ENCODE peak calls at places on chromosomes 4 and X, in seven cellular contexts. One of them, this sample, is unnamed.

GRCh38 chr4:73704314-73705055 is 35.9 kb upstream of the CXCL8 start:
- DNase-seq in A549: peak; percentile 91
- DNase-seq in IMR-90: peak; percentile 100
- DNase-seq in GM12878: no peak
- DNase-seq in K562: peak; percentile 88
- DNase-seq in H1: no peak
- DNase-seq in HepG2: peak; percentile 48
- DNase-seq in this sample: no peak

GRCh38 chr4:38141808-38142500 is 181.8 kb downstream of the PTTG2 start:
- DNase-seq in A549: no peak
- DNase-seq in IMR-90: peak; percentile 86
- DNase-seq in GM12878: no peak
- DNase-seq in K562: no peak
- DNase-seq in H1: no peak
- DNase-seq in HepG2: no peak
- DNase-seq in this sample: no peak

GRCh38 chr4:111770514-111770913 is 374.7 kb upstream of the FAM241A start:
- DNase-seq in A549: no peak
- DNase-seq in IMR-90: no peak
- DNase-seq in GM12878: no peak
- DNase-seq in K562: no peak
- DNase-seq in H1: no peak
- DNase-seq in HepG2: no peak
- DNase-seq in this sample: no peak

GRCh38 chr4:153143527-153144348 is 60.5 kb upstream of the TRIM2 start:
- DNase-seq in A549: no peak
- DNase-seq in IMR-90: peak; percentile 65
- DNase-seq in GM12878: no peak
- DNase-seq in K562: peak; percentile 17
- DNase-seq in H1: no peak
- DNase-seq in HepG2: no peak
- DNase-seq in this sample: peak; percentile 82

GRCh38 chr4:163107754-163108153 is 58.9 kb downstream of the NAF1 start:
- DNase-seq in A549: peak; percentile 2
- DNase-seq in IMR-90: peak; percentile 46
- DNase-seq in GM12878: no peak
- DNase-seq in K562: peak; percentile 20
- DNase-seq in H1: no peak
- DNase-seq in HepG2: no peak
- DNase-seq in this sample: no peak

GRCh38 chr4:17613761-17614415 is 553 bp upstream of the MED28 start:
- DNase-seq in A549: no peak
- DNase-seq in IMR-90: peak; percentile 87
- DNase-seq in GM12878: no peak
- DNase-seq in K562: no peak
- DNase-seq in H1: no peak
- DNase-seq in HepG2: peak; percentile 50
- DNase-seq in this sample: no peak

GRCh38 chr4:3872834-3873313 is 106.7 kb downstream of the ADRA2C start:
- DNase-seq in A549: no peak
- DNase-seq in IMR-90: no peak
- DNase-seq in GM12878: no peak
- DNase-seq in K562: no peak
- DNase-seq in H1: no peak
- DNase-seq in HepG2: no peak
- DNase-seq in this sample: no peak

GRCh38 chr4:99402765-99403164 is 32.4 kb downstream of the ADH7 start:
- DNase-seq in A549: no peak
- DNase-seq in IMR-90: no peak
- DNase-seq in GM12878: no peak
- DNase-seq in K562: peak; percentile 6
- DNase-seq in H1: no peak
- DNase-seq in HepG2: no peak
- DNase-seq in this sample: no peak

GRCh38 chr4:8652181-8653078 is 59.9 kb downstream of the CPZ start:
- DNase-seq in A549: no peak
- DNase-seq in IMR-90: no peak
- DNase-seq in GM12878: no peak
- DNase-seq in K562: no peak
- DNase-seq in H1: no peak
- DNase-seq in HepG2: no peak
- DNase-seq in this sample: no peak

GRCh38 chr4:104859601-104860000 is 287.1 kb upstream of the TET2 start:
- DNase-seq in A549: no peak
- DNase-seq in IMR-90: no peak
- DNase-seq in GM12878: no peak
- DNase-seq in K562: no peak
- DNase-seq in H1: no peak
- DNase-seq in HepG2: no peak
- DNase-seq in this sample: no peak

GRCh38 chrX:65752294-65752693 is 84.8 kb downstream of the MSN start:
- DNase-seq in A549: no peak
- DNase-seq in IMR-90: no peak
- DNase-seq in GM12878: no peak
- DNase-seq in K562: no peak
- DNase-seq in H1: no peak
- DNase-seq in HepG2: no peak
- DNase-seq in this sample: no peak

GRCh38 chrX:72620550-72621145 is 48.0 kb upstream of the HDAC8 start:
- DNase-seq in A549: peak; percentile 94
- DNase-seq in IMR-90: peak; percentile 89
- DNase-seq in GM12878: no peak
- DNase-seq in K562: peak; percentile 67
- DNase-seq in H1: no peak
- DNase-seq in HepG2: peak; percentile 2
- DNase-seq in this sample: no peak

GRCh38 chr4:48033825-48034413 is 17.3 kb downstream of the NIPAL1 start:
- DNase-seq in A549: peak; percentile 18
- DNase-seq in IMR-90: peak; percentile 3
- DNase-seq in GM12878: no peak
- DNase-seq in K562: peak; percentile 38
- DNase-seq in H1: no peak
- DNase-seq in HepG2: peak; percentile 28
- DNase-seq in this sample: peak; percentile 40

GRCh38 chr4:54274786-54275503 is 45.9 kb downstream of the PDGFRA start:
- DNase-seq in A549: no peak
- DNase-seq in IMR-90: peak; percentile 35
- DNase-seq in GM12878: no peak
- DNase-seq in K562: no peak
- DNase-seq in H1: no peak
- DNase-seq in HepG2: no peak
- DNase-seq in this sample: no peak

GRCh38 chr4:159937595-159937994 is 834.7 kb downstream of the RAPGEF2 start:
- DNase-seq in A549: no peak
- DNase-seq in IMR-90: no peak
- DNase-seq in GM12878: no peak
- DNase-seq in K562: no peak
- DNase-seq in H1: no peak
- DNase-seq in HepG2: no peak
- DNase-seq in this sample: no peak

GRCh38 chrX:40047485-40047884 is 50.3 kb downstream of the BCOR start:
- DNase-seq in A549: peak; percentile 24
- DNase-seq in IMR-90: no peak
- DNase-seq in GM12878: no peak
- DNase-seq in K562: no peak
- DNase-seq in H1: no peak
- DNase-seq in HepG2: no peak
- DNase-seq in this sample: no peak

GRCh38 chr4:80154547-80154933 is 42.8 kb upstream of the PRDM8 start:
- DNase-seq in A549: no peak
- DNase-seq in IMR-90: no peak
- DNase-seq in GM12878: no peak
- DNase-seq in K562: no peak
- DNase-seq in H1: no peak
- DNase-seq in HepG2: no peak
- DNase-seq in this sample: peak; percentile 46

GRCh38 chrX:34638116-34638515 is 19.0 kb downstream of the TMEM47 start:
- DNase-seq in A549: peak; percentile 31
- DNase-seq in IMR-90: peak; percentile 54
- DNase-seq in GM12878: no peak
- DNase-seq in K562: peak; percentile 20
- DNase-seq in H1: no peak
- DNase-seq in HepG2: peak; percentile 1
- DNase-seq in this sample: peak; percentile 7

GRCh38 chrX:9316096-9316495 is 148.8 kb upstream of the TBL1X start:
- DNase-seq in A549: no peak
- DNase-seq in IMR-90: no peak
- DNase-seq in GM12878: no peak
- DNase-seq in K562: no peak
- DNase-seq in H1: no peak
- DNase-seq in HepG2: no peak
- DNase-seq in this sample: no peak

GRCh38 chrX:150694738-150695410 is 1.7 kb downstream of the MTMR1 start:
- DNase-seq in A549: no peak
- DNase-seq in IMR-90: no peak
- DNase-seq in GM12878: no peak
- DNase-seq in K562: peak; percentile 24
- DNase-seq in H1: no peak
- DNase-seq in HepG2: no peak
- DNase-seq in this sample: no peak

GRCh38 chrX:101417190-101417589 is 9.2 kb downstream of the HNRNPH2 start:
- DNase-seq in A549: no peak
- DNase-seq in IMR-90: no peak
- DNase-seq in GM12878: no peak
- DNase-seq in K562: peak; percentile 12
- DNase-seq in H1: no peak
- DNase-seq in HepG2: no peak
- DNase-seq in this sample: no peak
- TF ChIP-seq RFX5 in A549: no peak
- TF ChIP-seq RFX5 in IMR-90: no peak
- TF ChIP-seq RFX5 in GM12878: no peak
- TF ChIP-seq RFX5 in K562: no peak
- TF ChIP-seq RFX5 in H1: no peak
- TF ChIP-seq RFX5 in HepG2: no peak
- TF ChIP-seq RFX5 in this sample: no peak

GRCh38 chr4:140238353-140239041 is 84.5 kb upstream of the MAML3 start:
- DNase-seq in A549: no peak
- DNase-seq in IMR-90: peak; percentile 77
- DNase-seq in GM12878: no peak
- DNase-seq in K562: peak; percentile 12
- DNase-seq in H1: no peak
- DNase-seq in HepG2: no peak
- DNase-seq in this sample: peak; percentile 82

GRCh38 chr4:140234697-140235060 is 80.7 kb upstream of the MAML3 start:
- DNase-seq in A549: no peak
- DNase-seq in IMR-90: no peak
- DNase-seq in GM12878: no peak
- DNase-seq in K562: no peak
- DNase-seq in H1: no peak
- DNase-seq in HepG2: no peak
- DNase-seq in this sample: no peak

GRCh38 chr4:140239311-140239710 is 85.3 kb upstream of the MAML3 start:
- DNase-seq in A549: no peak
- DNase-seq in IMR-90: no peak
- DNase-seq in GM12878: no peak
- DNase-seq in K562: no peak
- DNase-seq in H1: no peak
- DNase-seq in HepG2: no peak
- DNase-seq in this sample: no peak

GRCh38 chr4:140237616-140238352 is 83.8 kb upstream of the MAML3 start:
- DNase-seq in A549: no peak
- DNase-seq in IMR-90: peak; percentile 93
- DNase-seq in GM12878: no peak
- DNase-seq in K562: no peak
- DNase-seq in H1: peak; percentile 72
- DNase-seq in HepG2: no peak
- DNase-seq in this sample: peak; percentile 88

GRCh38 chr4:140236649-140237160 is 82.7 kb upstream of the MAML3 start:
- DNase-seq in A549: no peak
- DNase-seq in IMR-90: peak; percentile 38
- DNase-seq in GM12878: no peak
- DNase-seq in K562: no peak
- DNase-seq in H1: no peak
- DNase-seq in HepG2: no peak
- DNase-seq in this sample: peak; percentile 18
- H3K27ac ChIP-seq in A549: no peak overlapping the region
- H3K27ac ChIP-seq in IMR-90: peak overlapping the region; percentile 48
- H3K27ac ChIP-seq in GM12878: no peak overlapping the region
- H3K27ac ChIP-seq in K562: no peak overlapping the region
- H3K27ac ChIP-seq in H1: no peak overlapping the region
- H3K27ac ChIP-seq in HepG2: no peak overlapping the region
- H3K27ac ChIP-seq in this sample: peak overlapping the region; percentile 100

GRCh38 chr4:129261584-129261983 is 165.6 kb downstream of the C4orf33 start:
- DNase-seq in A549: no peak
- DNase-seq in IMR-90: no peak
- DNase-seq in GM12878: no peak
- DNase-seq in K562: no peak
- DNase-seq in H1: no peak
- DNase-seq in HepG2: no peak
- DNase-seq in this sample: peak; percentile 14

DNA sequence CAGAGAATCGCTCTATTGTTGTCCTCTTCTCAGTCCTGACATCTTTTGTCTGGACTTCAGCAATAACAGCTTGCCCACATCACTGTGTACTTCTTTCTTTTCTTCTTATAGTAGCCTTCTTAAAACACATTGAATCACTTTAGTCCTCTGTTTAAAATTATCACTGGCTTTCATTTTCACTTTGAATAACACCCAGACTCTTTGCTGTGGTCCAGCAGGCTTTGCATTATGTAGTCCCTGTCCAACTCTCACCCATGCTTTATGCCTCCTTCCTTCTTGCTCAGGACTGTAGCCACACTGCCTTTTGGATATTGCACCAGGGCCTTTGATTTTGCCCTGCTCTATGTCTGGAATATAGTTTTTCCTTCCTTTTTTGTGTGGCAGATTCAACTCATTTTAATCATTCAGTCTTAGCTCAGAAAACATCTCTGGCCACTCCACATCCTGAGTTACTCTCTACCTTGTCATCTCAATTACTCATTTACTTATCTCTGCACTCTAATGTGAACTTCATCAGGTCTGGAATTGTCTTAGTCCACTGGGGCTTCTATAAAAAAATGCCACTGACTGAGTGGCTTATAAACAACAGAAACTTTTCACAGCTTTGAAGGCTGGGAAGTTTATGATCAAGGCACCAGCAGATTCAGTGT is 168.2 kb downstream of the C4orf33 start:
- DNase-seq in A549: no peak
- DNase-seq in IMR-90: no peak
- DNase-seq in GM12878: peak; percentile 30
- DNase-seq in K562: no peak
- DNase-seq in H1: no peak
- DNase-seq in HepG2: no peak
- DNase-seq in this sample: no peak
- TF ChIP-seq RFX5 in A549: no peak
- TF ChIP-seq RFX5 in IMR-90: no peak
- TF ChIP-seq RFX5 in GM12878: no peak
- TF ChIP-seq RFX5 in K562: no peak
- TF ChIP-seq RFX5 in H1: no peak
- TF ChIP-seq RFX5 in HepG2: no peak
- TF ChIP-seq RFX5 in this sample: no peak

DNA sequence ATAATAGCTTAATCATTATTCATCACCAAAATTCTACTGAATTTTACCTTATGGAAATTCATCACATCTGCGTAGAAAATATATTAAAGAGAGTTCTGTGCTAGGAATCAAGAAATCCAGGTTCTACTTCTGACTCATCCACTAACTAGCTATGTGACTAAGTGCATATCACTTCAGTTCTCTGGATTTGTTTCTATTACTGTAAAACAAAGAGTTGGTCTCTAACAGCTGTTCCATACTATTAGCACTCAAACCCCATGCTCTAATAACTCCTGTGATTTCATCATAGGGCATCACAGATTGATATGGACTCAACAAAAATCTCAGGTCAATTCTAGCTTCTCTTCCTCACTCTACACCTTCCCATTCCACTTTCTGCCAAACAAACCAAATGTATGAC is 572.0 kb downstream of the INPP4B start:
- DNase-seq in A549: no peak
- DNase-seq in IMR-90: peak; percentile 94
- DNase-seq in GM12878: no peak
- DNase-seq in K562: no peak
- DNase-seq in H1: no peak
- DNase-seq in HepG2: no peak
- DNase-seq in this sample: no peak
- H3K27ac ChIP-seq in A549: no peak overlapping the region
- H3K27ac ChIP-seq in IMR-90: peak overlapping the region; percentile 95
- H3K27ac ChIP-seq in GM12878: no peak overlapping the region
- H3K27ac ChIP-seq in K562: no peak overlapping the region
- H3K27ac ChIP-seq in H1: no peak overlapping the region
- H3K27ac ChIP-seq in HepG2: no peak overlapping the region
- H3K27ac ChIP-seq in this sample: no peak overlapping the region

This sample was measured in SK-N-SH.